ENCODE peak calls at places on chromosome 11, in ten cellular contexts. G is body of pancreas; I is HFF-Myc; J is pancreas; Z is upper lobe of right lung; X is suprapubic skin; A is CD8-positive, alpha-beta T cell; U is uterus; Y is breast epithelium; E is stomach. R is an unnamed sample.

GRCh38 chr11:65859812-65860277 is 388 bp upstream of the MUS81 start:
- DNase-seq in U (no peak), X (peak), I (no peak), A (no peak), J (no peak), Y (no peak), Z (no peak), E (no peak), G (no peak), R (no peak)

GRCh38 chr11:125348704-125349635 is 147.1 kb downstream of the FEZ1 start:
- DNase-seq in J (peak), I (no peak), Y (no peak), Z (peak), E (peak), A (peak), G (peak), U (peak), X (no peak), R (no peak)

GRCh38 chr11:102560555-102561011 is 30.0 kb upstream of the MMP7 start:
- DNase-seq in Z (no peak), X (no peak), G (no peak), E (no peak), Y (peak), A (no peak), U (peak), I (peak), J (no peak), R (peak)

GRCh38 chr11:114063149-114063828 is 3.8 kb downstream of the ZBTB16 start:
- DNase-seq in G (no peak), I (no peak), U (no peak), X (no peak), E (no peak), J (no peak), A (no peak), Y (no peak), Z (no peak), R (no peak)

GRCh38 chr11:110298298-110298765 is 1.9 kb upstream of the RDX start:
- DNase-seq in U (no peak), Y (no peak), A (no peak), I (no peak), X (no peak), J (peak), Z (no peak), E (no peak), G (peak), R (peak)

GRCh38 chr11:45158210-45158644 is 11.8 kb downstream of the PRDM11 start:
- DNase-seq in A (no peak), Z (peak), G (no peak), E (no peak), U (no peak), I (no peak), X (no peak), Y (no peak), J (no peak), R (no peak)

GRCh38 chr11:109034341-109034696 is 369.4 kb downstream of the DDX10 start:
- DNase-seq in G (no peak), U (no peak), E (no peak), Y (no peak), Z (no peak), I (no peak), A (no peak), J (no peak), X (no peak), R (no peak)

GRCh38 chr11:132312616-132313210 is 942.3 kb downstream of the NTM start:
- DNase-seq in E (no peak), Z (no peak), I (peak), A (no peak), X (no peak), J (no peak), G (no peak), U (no peak), Y (no peak), R (no peak)

DNA sequence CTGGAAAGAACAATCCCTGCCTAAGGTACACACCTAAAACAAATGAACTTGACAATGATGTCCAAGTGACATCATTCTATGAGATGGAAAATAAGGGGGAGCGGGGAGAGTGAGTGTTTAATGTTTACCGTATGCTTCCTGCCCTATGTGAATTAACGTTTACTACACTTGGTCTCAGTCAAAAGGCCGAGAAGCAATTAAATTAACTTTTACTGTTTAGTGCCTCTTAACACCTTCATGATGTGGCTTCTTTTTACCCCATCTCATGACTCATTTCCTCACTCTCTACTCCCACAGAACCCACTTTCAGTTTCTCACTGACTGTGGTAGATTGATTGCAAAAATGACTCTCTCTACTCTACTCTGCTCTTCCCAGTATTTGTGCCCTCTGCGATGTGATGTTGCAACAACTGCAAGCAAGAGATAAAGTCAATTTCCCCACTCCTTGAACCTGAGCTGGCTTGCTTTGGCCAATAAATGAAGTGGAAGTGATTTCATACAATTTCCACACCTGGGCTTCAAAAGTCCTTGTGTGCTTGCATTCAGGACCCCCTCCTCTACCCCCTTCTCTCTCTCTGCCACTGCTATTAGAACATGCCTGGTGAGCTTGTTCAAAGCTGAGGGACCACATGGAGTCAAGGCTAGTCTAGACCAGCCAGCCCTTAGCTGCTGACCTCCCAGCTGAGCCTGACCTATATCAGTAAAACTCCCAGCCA is 11.6 kb upstream of the ALKBH3 start:
- DNase-seq in I (no peak), U (no peak), X (no peak), E (no peak), Y (no peak), A (peak), G (no peak), Z (no peak), J (no peak), R (no peak)
- H3K4me3 ChIP-seq in I (no peak), U (no peak), X (no peak), E (no peak), Y (no peak), A (peak), G (no peak), Z (no peak), J (no peak), R (no peak)

GRCh38 chr11:34653851-34654490 is 33.1 kb downstream of the EHF start:
- DNase-seq in J (peak), G (peak), Z (peak), E (peak), I (peak), A (no peak), X (no peak), Y (peak), U (no peak), R (peak)
- TF ChIP-seq CTCF in J (no peak), G (peak), Z (no peak), E (no peak), I (no peak), A (no peak), X (no peak), Y (no peak), U (no peak), R (peak)

GRCh38 chr11:1871531-1871930 is 18.6 kb downstream of the LSP1 start:
- DNase-seq in E (no peak), I (no peak), G (no peak), J (no peak), Z (no peak), Y (no peak), X (no peak), A (no peak), U (no peak), R (no peak)
- H3K4me3 ChIP-seq in E (peak), I (no peak), G (no peak), J (no peak), Z (no peak), Y (peak), X (peak), A (peak), U (peak), R (no peak)

GRCh38 chr11:1964348-1964747 is 17.2 kb downstream of the MRPL23 start:
- DNase-seq in Y (no peak), I (no peak), G (no peak), E (no peak), Z (no peak), A (no peak), J (no peak), X (no peak), U (no peak), R (no peak)
- TF ChIP-seq CTCF in Y (no peak), I (no peak), G (no peak), E (no peak), Z (no peak), A (no peak), J (no peak), X (no peak), U (no peak), R (no peak)

R was measured in retinal pigment epithelial cell.